ENCODE peak calls at places on chromosomes 7 and 10, in six cellular contexts. H is HepG2, C is GM12878, Z is A549, L is K562, S is endothelial cell of umbilical vein. J is an unnamed sample.

GRCh38 chr10:60350400-60350799 is 39.3 kb downstream of the ANK3 start:
- DNase-seq in L (no peak), S (peak; percentile 6), H (no peak), C (no peak), Z (no peak), J (no peak)

GRCh38 chr7:25407053-25407452 is 178.8 kb upstream of the NPVF start:
- DNase-seq in S (no peak), H (no peak), L (no peak), Z (no peak), C (no peak), J (no peak)

GRCh38 chr7:87413951-87414381 is 61.5 kb downstream of the ABCB4 start:
- DNase-seq in S (no peak), C (no peak), L (no peak), Z (peak; percentile 33), H (no peak), J (no peak)

GRCh38 chr10:96448021-96448457 is 65.7 kb downstream of the TLL2 start:
- DNase-seq in C (peak; percentile 21), S (no peak), L (no peak), Z (no peak), H (no peak), J (no peak)

GRCh38 chr10:76743169-76743568 is 894.4 kb downstream of the KCNMA1 start:
- DNase-seq in Z (no peak), L (no peak), C (no peak), H (no peak), S (no peak), J (no peak)

GRCh38 chr7:106592282-106593027 is 68.5 kb downstream of the CCDC71L start:
- DNase-seq in S (no peak), L (no peak), Z (no peak), C (no peak), H (no peak), J (no peak)

GRCh38 chr10:35643976-35644799 is 2.1 kb upstream of the FZD8 start:
- DNase-seq in Z (no peak), S (peak; percentile 35), L (no peak), C (no peak), H (no peak), J (peak; percentile 12)

GRCh38 chr7:125391921-125392320 is 462.3 kb upstream of the POT1 start:
- DNase-seq in S (peak; percentile 53), Z (no peak), C (no peak), L (no peak), H (no peak), J (no peak)

GRCh38 chr10:89655722-89656121 is 10.7 kb upstream of the PANK1 start:
- DNase-seq in S (no peak), C (no peak), L (no peak), Z (no peak), H (peak; percentile 70), J (no peak)

GRCh38 chr10:62554632-62555199 is 180.5 kb downstream of the ZNF365 start:
- DNase-seq in L (peak; percentile 33), S (peak; percentile 13), H (peak; percentile 16), C (no peak), Z (peak; percentile 55), J (peak; percentile 62)

GRCh38 chr7:79653136-79653631 is 199.7 kb upstream of the MAGI2 start:
- DNase-seq in Z (no peak), C (no peak), L (no peak), H (no peak), S (no peak), J (no peak)

GRCh38 chr7:17236161-17236560 is 62.3 kb upstream of the AHR start:
- DNase-seq in L (no peak), S (no peak), H (no peak), C (no peak), Z (no peak), J (peak; percentile 17)

GRCh38 chr10:90856964-90857634 is 740 bp downstream of the HTR7 start:
- DNase-seq in L (no peak), C (no peak), Z (no peak), S (no peak), H (no peak), J (no peak)

GRCh38 chr10:97534746-97535367 is 36.1 kb downstream of the UBTD1 start:
- DNase-seq in L (peak; percentile 62), S (peak; percentile 55), C (no peak), H (peak; percentile 44), Z (peak; percentile 61), J (peak; percentile 61)

GRCh38 chr7:109745677-109746410 is 1176.2 kb downstream of the DNAJB9 start:
- DNase-seq in C (no peak), S (no peak), L (no peak), H (no peak), Z (no peak), J (no peak)

GRCh38 chr7:101386558-101387199 is 24.0 kb downstream of the COL26A1 start:
- DNase-seq in L (no peak), C (no peak), Z (no peak), S (no peak), H (peak; percentile 87), J (peak; percentile 56)

GRCh38 chr7:91832493-91833045 is 47.9 kb downstream of the MTERF1 start:
- DNase-seq in L (no peak), H (no peak), Z (no peak), C (no peak), S (no peak), J (no peak)

GRCh38 chr10:49700997-49701396 is 21.5 kb downstream of the C10orf53 start:
- DNase-seq in S (no peak), C (no peak), H (no peak), Z (no peak), L (no peak), J (peak; percentile 18)

GRCh38 chr10:94409016-94409657 is 6.8 kb downstream of the TBC1D12 start:
- DNase-seq in L (no peak), Z (no peak), H (no peak), C (no peak), S (peak; percentile 10), J (no peak)

GRCh38 chr10:3424102-3424803 is 251.7 kb upstream of the PITRM1 start:
- DNase-seq in C (no peak), Z (no peak), H (no peak), S (peak; percentile 45), L (no peak), J (peak; percentile 81)

GRCh38 chr7:27435461-27435860 is 192.9 kb downstream of the EVX1 start:
- DNase-seq in L (no peak), H (no peak), S (no peak), Z (no peak), C (no peak), J (no peak)

GRCh38 chr10:132850246-132850645 is 64.3 kb upstream of the NKX6-2 start:
- DNase-seq in H (no peak), Z (no peak), C (no peak), L (no peak), S (no peak), J (no peak)

GRCh38 chr7:149005427-149006344 is 22.6 kb downstream of the PDIA4 start:
- DNase-seq in C (no peak), L (peak; percentile 85), H (peak; percentile 62), Z (peak; percentile 76), S (peak; percentile 65), J (peak; percentile 83)

GRCh38 chr10:84191106-84191505 is 3.2 kb upstream of the CDHR1 start:
- DNase-seq in C (no peak), S (no peak), Z (no peak), L (no peak), H (no peak), J (no peak)

DNA sequence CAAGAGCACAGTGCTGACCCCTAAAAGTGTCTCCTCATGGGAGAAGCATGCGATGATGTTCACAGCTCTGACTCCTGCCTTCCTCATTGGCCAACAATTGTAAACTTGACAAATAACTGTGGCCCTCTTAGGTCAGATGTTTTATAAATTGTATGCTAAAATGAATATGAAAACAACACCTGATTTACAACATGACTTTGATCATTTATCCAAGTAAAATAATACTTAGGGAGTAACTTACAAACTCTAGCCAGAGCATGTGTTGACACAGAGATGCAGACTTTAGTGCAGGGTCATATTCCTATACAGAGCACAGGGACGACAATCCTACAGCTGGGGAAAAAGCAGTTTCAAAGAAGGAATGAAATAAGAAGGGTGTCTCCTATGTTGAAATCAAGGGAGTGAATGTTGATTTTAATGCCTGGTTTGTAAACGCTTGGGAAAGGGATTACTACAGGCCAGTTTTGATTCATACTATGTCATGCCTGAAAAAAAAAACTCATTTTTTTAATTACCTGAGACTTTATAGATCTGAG is 391.4 kb upstream of the AKR1E2 start:
- DNase-seq in H (no peak), S (no peak), L (no peak), Z (no peak), C (no peak), J (no peak)
- TF ChIP-seq MYC in H (no peak), S (no peak), L (no peak), Z (no peak), C (no peak), J (no peak)

DNA sequence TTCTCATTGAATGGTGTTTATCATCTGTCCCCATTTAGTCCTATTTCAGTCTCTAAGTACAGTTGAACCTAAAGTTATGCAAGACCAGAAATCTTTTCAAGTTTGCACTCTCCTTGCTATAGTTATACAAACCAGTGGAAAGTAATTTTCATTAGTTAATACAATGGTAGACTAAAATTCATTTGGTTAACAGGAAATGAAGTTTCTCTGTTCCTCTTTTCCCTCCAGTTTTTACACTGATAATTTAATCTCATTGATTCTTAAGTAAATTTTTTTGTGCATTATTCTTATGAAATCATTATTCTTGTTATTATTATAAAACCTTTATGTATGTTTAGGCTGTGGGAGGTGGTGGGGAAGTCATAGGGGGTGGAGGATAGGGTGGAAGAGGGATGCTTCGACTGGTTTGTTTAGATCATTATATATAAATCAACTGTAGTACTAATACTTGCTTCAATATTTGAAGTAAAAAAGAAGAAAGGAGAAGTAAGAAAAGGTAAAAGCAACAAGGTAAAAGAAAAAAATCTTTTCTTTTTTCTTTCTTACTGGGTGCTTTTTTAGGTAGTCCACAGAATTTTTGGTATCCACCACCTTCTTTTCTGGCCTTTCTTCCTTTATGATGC is 104.1 kb downstream of the GPR85 start:
- DNase-seq in S (no peak), L (no peak), Z (no peak), C (no peak), H (no peak), J (no peak)
- TF ChIP-seq MYC in S (no peak), L (no peak), Z (no peak), C (no peak), H (no peak), J (no peak)

GRCh38 chr10:73182568-73182967 is 14.6 kb downstream of the FAM149B1 start:
- DNase-seq in S (peak; percentile 36), C (no peak), H (no peak), L (no peak), Z (no peak), J (no peak)
- TF ChIP-seq MYC in S (no peak), C (no peak), H (no peak), L (no peak), Z (no peak), J (no peak)

GRCh38 chr7:159042639-159043101 is 102.0 kb downstream of the VIPR2 start:
- DNase-seq in L (no peak), H (no peak), Z (no peak), S (no peak), C (no peak), J (no peak)
- TF ChIP-seq MYC in L (no peak), H (no peak), Z (no peak), S (no peak), C (no peak), J (no peak)

DNA sequence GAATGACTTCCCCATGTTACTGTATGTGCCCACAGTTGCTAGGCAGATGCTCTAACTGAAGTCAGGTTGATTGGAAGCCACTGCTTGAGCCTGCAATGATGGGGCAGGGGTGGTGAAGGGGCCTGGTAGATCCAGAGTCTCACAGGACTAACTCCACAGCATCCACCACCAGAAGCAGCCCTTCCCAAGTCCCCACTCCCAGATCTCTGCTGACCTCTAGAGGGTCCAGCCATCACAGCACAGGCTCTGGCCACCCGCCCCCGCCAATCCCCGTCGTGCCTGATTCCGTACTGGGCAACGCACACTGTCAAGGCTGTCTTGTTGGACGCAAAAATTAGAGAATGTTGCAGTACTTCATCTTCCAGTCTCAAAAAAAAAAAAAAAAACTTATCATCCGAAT is 136.8 kb upstream of the PDE1C start:
- DNase-seq in H (peak; percentile 16), C (no peak), L (peak; percentile 28), S (peak; percentile 7), Z (peak; percentile 46), J (peak; percentile 18)
- TF ChIP-seq MYC in H (no peak), C (no peak), L (no peak), S (no peak), Z (no peak), J (no peak)